ENCODE peak calls at places on chromosomes 16 and 17, in seven cellular contexts. A is A549, Z is IMR-90, T is H1, I is GM12878, C is HCT116, P is HepG2. B is an unnamed sample.

GRCh38 chr17:80219777-80220708 is at the start of the genes SGSH and SLC26A11:
- DNase-seq in A (peak; percentile 62), Z (peak; percentile 45), T (no peak), I (no peak), C (peak; percentile 13), P (peak; percentile 59), B (peak; percentile 90)

GRCh38 chr17:42354956-42355843 is 33.0 kb downstream of the STAT3 start:
- DNase-seq in A (no peak), Z (no peak), T (no peak), I (no peak), C (no peak), P (no peak), B (no peak)

GRCh38 chr16:73215482-73216377 is 167.8 kb upstream of the ZFHX3 start:
- DNase-seq in A (no peak), Z (peak; percentile 83), T (no peak), I (no peak), C (no peak), P (no peak), B (no peak)

GRCh38 chr17:68511671-68512246 is 471 bp upstream of the PRKAR1A start:
- DNase-seq in A (peak; percentile 73), Z (peak; percentile 65), T (peak; percentile 36), I (no peak), C (peak; percentile 80), P (peak; percentile 83), B (peak; percentile 74)

GRCh38 chr16:21117567-21117966 is 33.1 kb downstream of the DNAH3 start:
- DNase-seq in A (no peak), Z (no peak), T (no peak), I (no peak), C (no peak), P (no peak), B (no peak)

GRCh38 chr16:24721830-24722238 is 7.6 kb upstream of the TNRC6A start:
- DNase-seq in A (no peak), Z (no peak), T (no peak), I (no peak), C (no peak), P (no peak), B (no peak)

GRCh38 chr17:38713456-38713855 is 8.4 kb downstream of the MLLT6 start:
- DNase-seq in A (no peak), Z (no peak), T (no peak), I (no peak), C (no peak), P (no peak), B (no peak)

GRCh38 chr16:66473654-66474519 is 46.8 kb downstream of the BEAN1 start:
- DNase-seq in A (no peak), Z (no peak), T (no peak), I (no peak), C (no peak), P (no peak), B (no peak)

GRCh38 chr17:3772764-3773163 is 28.2 kb downstream of the ITGAE start:
- DNase-seq in A (no peak), Z (no peak), T (peak; percentile 43), I (no peak), C (no peak), P (peak; percentile 69), B (no peak)

GRCh38 chr17:72806011-72806410 is 286.5 kb downstream of the SLC39A11 start:
- DNase-seq in A (no peak), Z (peak; percentile 56), T (no peak), I (no peak), C (no peak), P (no peak), B (no peak)

GRCh38 chr17:29178750-29179231 is 1.4 kb downstream of the MYO18A start:
- DNase-seq in A (peak; percentile 29), Z (no peak), T (no peak), I (no peak), C (no peak), P (peak; percentile 29), B (no peak)

GRCh38 chr17:75864448-75864871 is 9.3 kb upstream of the WBP2 start:
- DNase-seq in A (no peak), Z (peak; percentile 92), T (no peak), I (peak; percentile 77), C (no peak), P (no peak), B (peak; percentile 49)

GRCh38 chr17:32276217-32276616 is 10.6 kb downstream of the RHBDL3 start:
- DNase-seq in A (no peak), Z (no peak), T (no peak), I (no peak), C (no peak), P (no peak), B (no peak)

GRCh38 chr17:82094931-82095776 is 2.9 kb downstream of the FASN start:
- DNase-seq in A (no peak), Z (no peak), T (no peak), I (no peak), C (no peak), P (no peak), B (no peak)

GRCh38 chr16:4358831-4359561 is 7.9 kb upstream of the PAM16 start:
- DNase-seq in A (peak; percentile 58), Z (no peak), T (no peak), I (no peak), C (no peak), P (peak; percentile 53), B (peak; percentile 79)

GRCh38 chr16:48617711-48618148 is 7.8 kb upstream of the N4BP1 start:
- DNase-seq in A (no peak), Z (peak; percentile 63), T (no peak), I (no peak), C (no peak), P (no peak), B (no peak)

GRCh38 chr17:66405836-66406679 is 103.6 kb downstream of the PRKCA start:
- DNase-seq in A (no peak), Z (no peak), T (no peak), I (no peak), C (no peak), P (no peak), B (no peak)
- TF ChIP-seq CEBPB in A (no peak), Z (no peak), T (no peak), I (no peak), C (no peak), P (no peak), B (no peak)

DNA sequence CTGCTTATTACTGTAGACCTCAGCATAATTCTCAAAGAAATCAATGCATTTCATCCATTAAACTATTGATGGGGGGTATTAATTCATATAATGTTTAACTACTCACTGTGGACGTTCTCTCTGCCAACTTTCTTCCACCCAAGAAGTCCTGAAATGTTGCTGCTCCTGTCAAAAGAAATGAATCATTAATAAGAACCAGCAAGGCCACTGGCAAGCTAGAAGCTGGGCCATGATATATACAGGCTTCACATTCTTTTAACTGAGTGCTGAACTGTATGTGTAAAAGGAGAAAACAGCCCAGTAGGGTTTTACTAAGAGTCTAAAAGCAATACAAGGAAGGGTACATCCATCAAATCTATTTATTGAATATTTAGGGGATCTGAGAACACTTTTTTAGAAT is 626.4 kb upstream of the SOX9 start:
- DNase-seq in A (no peak), Z (no peak), T (no peak), I (no peak), C (no peak), P (no peak), B (no peak)
- TF ChIP-seq CEBPB in A (no peak), Z (no peak), T (no peak), I (no peak), C (no peak), P (no peak), B (no peak)

DNA sequence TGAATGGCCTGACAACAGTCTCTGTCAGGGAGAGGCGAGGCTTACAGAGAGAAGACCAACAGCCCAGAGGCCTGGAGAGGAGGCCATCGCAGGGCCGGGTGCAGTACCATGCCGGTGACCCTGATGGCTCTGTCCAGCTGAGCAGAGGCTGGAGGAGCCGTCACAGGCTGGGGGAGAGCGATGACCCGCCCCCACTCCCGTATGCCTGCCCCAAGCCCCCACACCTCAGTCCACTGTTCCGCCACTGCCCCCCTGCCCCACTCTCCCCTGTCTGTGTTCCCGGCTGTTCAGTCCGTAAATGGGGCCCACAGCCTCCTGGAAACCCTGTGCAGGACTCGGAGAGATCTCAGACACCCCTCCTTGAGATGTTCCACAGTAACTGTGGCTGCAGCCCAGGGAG is 12.8 kb upstream of the FAM83G start:
- DNase-seq in A (no peak), Z (no peak), T (no peak), I (no peak), C (no peak), P (no peak), B (no peak)
- TF ChIP-seq CEBPB in A (no peak), Z (no peak), T (no peak), I (no peak), C (no peak), P (no peak), B (no peak)

GRCh38 chr16:6020162-6020980 is 922.8 kb upstream of the EEF2KMT start:
- DNase-seq in A (no peak), Z (no peak), T (no peak), I (no peak), C (no peak), P (no peak), B (no peak)

GRCh38 chr16:6019490-6019991 is 921.9 kb upstream of the EEF2KMT start:
- DNase-seq in A (no peak), Z (no peak), T (no peak), I (no peak), C (no peak), P (no peak), B (no peak)

GRCh38 chr16:6016530-6017184 is 919.1 kb upstream of the EEF2KMT start:
- DNase-seq in A (peak; percentile 46), Z (no peak), T (no peak), I (no peak), C (no peak), P (peak; percentile 29), B (peak; percentile 65)

GRCh38 chr16:6021544-6021943 is 923.9 kb upstream of the EEF2KMT start:
- DNase-seq in A (no peak), Z (no peak), T (no peak), I (no peak), C (no peak), P (no peak), B (no peak)

DNA sequence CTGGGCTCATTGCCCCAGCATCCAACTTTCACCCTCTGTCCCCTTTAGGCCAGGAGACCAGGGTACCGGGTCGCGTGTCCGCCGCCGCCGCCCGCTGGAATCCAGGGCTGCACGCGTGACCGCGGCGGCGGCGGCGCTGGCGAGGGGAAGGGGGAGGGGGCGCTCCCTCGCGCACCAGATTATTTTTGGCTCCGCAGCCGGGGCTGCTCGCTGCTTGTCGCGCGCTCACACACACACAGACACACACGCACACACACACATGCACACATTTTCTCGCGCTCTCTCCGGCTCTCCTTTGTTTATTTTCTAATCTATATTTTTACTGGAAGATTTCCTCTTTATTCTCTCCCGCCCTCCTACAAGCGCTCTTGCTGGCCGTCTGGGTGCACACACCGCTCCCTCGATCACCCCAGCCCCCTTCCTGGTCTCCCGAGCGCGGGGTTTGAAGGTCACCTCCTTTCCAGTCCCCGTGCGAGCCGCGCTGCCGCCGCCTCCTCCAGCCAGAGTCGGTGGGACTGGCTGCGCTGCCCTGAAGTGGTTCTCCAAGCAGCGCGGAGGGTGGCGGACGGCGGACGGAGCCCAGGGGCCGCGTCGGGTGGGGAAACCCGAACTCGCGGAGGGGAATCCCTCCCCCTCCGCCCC is 921.4 kb upstream of the EEF2KMT start:
- DNase-seq in A (no peak), Z (no peak), T (no peak), I (no peak), C (no peak), P (no peak), B (no peak)
- TF ChIP-seq CEBPB in A (no peak), Z (no peak), T (no peak), I (no peak), C (no peak), P (no peak), B (no peak)

GRCh38 chr17:7436556-7437368 is 1.5 kb downstream of the TMEM102 start:
- DNase-seq in A (peak; percentile 92), Z (peak; percentile 75), T (no peak), I (no peak), C (peak; percentile 79), P (peak; percentile 30), B (no peak)
- TF ChIP-seq CEBPB in A (no peak), Z (no peak), T (peak; percentile 13), I (no peak), C (no peak), P (no peak), B (no peak)

GRCh38 chr16:52921104-52921503 is 131.6 kb downstream of the CHD9NB start:
- DNase-seq in A (no peak), Z (no peak), T (no peak), I (no peak), C (no peak), P (no peak), B (no peak)
- TF ChIP-seq CEBPB in A (no peak), Z (no peak), T (no peak), I (no peak), C (no peak), P (no peak), B (no peak)